ENCODE peak calls at places on chromosomes 11 and 22, in eight cellular contexts. O is pulmonary artery endothelial cell; T is fibroblast of mammary gland; K is GDM1; D is activated T-cell treated with anti-CD3 and anti-CD28 coated beads, Interleukin-2, amount 50 U/mL, for 72 hours; F is stimulated activated naive CD4-positive, alpha-beta T cell; U is NCI-H524; C is SK-N-SH. L is an unnamed sample.
A peak's percentile ranks its signal among the peaks of the same experiment; 100 is the strongest.

GRCh38 chr11:46381836-46382643 is 571 bp downstream of the MDK start:
- DNase-seq in O (no peak), T (no peak), K (no peak), D (peak; percentile 41), F (no peak), U (peak; percentile 43), C (peak; percentile 82), L (no peak)

GRCh38 chr22:33038131-33038772 is 19.9 kb downstream of the SYN3 start:
- DNase-seq in O (no peak), T (peak; percentile 35), K (no peak), D (no peak), F (no peak), U (peak; percentile 16), C (peak; percentile 56), L (no peak)

GRCh38 chr11:124114942-124115781 is at the start of gene VWA5A:
- DNase-seq in O (peak; percentile 68), T (peak; percentile 87), K (peak; percentile 20), D (peak; percentile 84), F (peak; percentile 33), U (peak; percentile 63), C (peak; percentile 80), L (peak; percentile 64)

GRCh38 chr11:122663056-122663740 is 7.7 kb downstream of the UBASH3B start:
- DNase-seq in O (no peak), T (no peak), K (no peak), D (no peak), F (no peak), U (no peak), C (no peak), L (no peak)

GRCh38 chr11:19577849-19578619 is 134.6 kb upstream of the NAV2 start:
- DNase-seq in O (no peak), T (peak; percentile 64), K (no peak), D (no peak), F (no peak), U (peak; percentile 29), C (peak; percentile 57), L (peak; percentile 57)

GRCh38 chr22:37258810-37259472 is 14.9 kb upstream of the RAC2 start:
- DNase-seq in O (no peak), T (no peak), K (no peak), D (no peak), F (no peak), U (peak; percentile 39), C (no peak), L (no peak)

GRCh38 chr11:62267050-62267449 is 2.9 kb upstream of the SCGB2A2 start:
- DNase-seq in O (no peak), T (no peak), K (no peak), D (no peak), F (no peak), U (no peak), C (no peak), L (no peak)

GRCh38 chr22:49534386-49534785 is 293.3 kb downstream of the BRD1 start:
- DNase-seq in O (no peak), T (no peak), K (no peak), D (no peak), F (no peak), U (peak; percentile 83), C (no peak), L (no peak)

GRCh38 chr11:83493918-83494317 is 207.8 kb upstream of the CCDC90B start:
- DNase-seq in O (no peak), T (no peak), K (no peak), D (no peak), F (no peak), U (peak; percentile 18), C (no peak), L (no peak)

GRCh38 chr11:44619931-44620725 is 54.7 kb downstream of the CD82 start:
- DNase-seq in O (no peak), T (no peak), K (no peak), D (peak; percentile 0), F (no peak), U (no peak), C (no peak), L (no peak)

GRCh38 chr11:72483412-72484186 is 49.3 kb upstream of the CLPB start:
- DNase-seq in O (peak; percentile 83), T (peak; percentile 59), K (no peak), D (peak; percentile 23), F (no peak), U (no peak), C (no peak), L (no peak)

GRCh38 chr11:842370-843002 is at the start of the genes POLR2L and TSPAN4:
- DNase-seq in O (peak; percentile 75), T (peak; percentile 83), K (peak; percentile 81), D (peak; percentile 94), F (peak; percentile 77), U (peak; percentile 75), C (peak; percentile 97), L (peak; percentile 71)

GRCh38 chr11:44236261-44236660 is 73.7 kb downstream of the ALX4 start:
- DNase-seq in O (no peak), T (no peak), K (no peak), D (no peak), F (no peak), U (no peak), C (no peak), L (no peak)

GRCh38 chr11:117484159-117484558 is 156.5 kb downstream of the CEP164 start:
- DNase-seq in O (no peak), T (no peak), K (no peak), D (no peak), F (no peak), U (no peak), C (no peak), L (no peak)

GRCh38 chr11:102831128-102831708 is 12.2 kb downstream of the MMP3 start:
- DNase-seq in O (no peak), T (peak; percentile 70), K (no peak), D (peak; percentile 37), F (no peak), U (no peak), C (peak; percentile 40), L (peak; percentile 45)

GRCh38 chr11:130434521-130435223 is 6.3 kb upstream of the ADAMTS8 start:
- DNase-seq in O (peak; percentile 40), T (peak; percentile 84), K (peak; percentile 60), D (peak; percentile 73), F (peak; percentile 52), U (peak; percentile 80), C (peak; percentile 78), L (peak; percentile 79)

GRCh38 chr11:36333468-36333867 is 37.4 kb downstream of the PRR5L start:
- DNase-seq in O (no peak), T (peak; percentile 76), K (no peak), D (no peak), F (no peak), U (no peak), C (no peak), L (peak; percentile 17)

GRCh38 chr11:697811-698311 is 2.2 kb downstream of the TMEM80 start:
- DNase-seq in O (no peak), T (peak; percentile 72), K (no peak), D (no peak), F (no peak), U (no peak), C (no peak), L (no peak)